ENCODE peak calls at places on chromosome 2, in seven cellular contexts. One of them, this sample, is unnamed.
A peak's percentile ranks its signal among the peaks of the same experiment; 100 is the strongest.

GRCh38 chr2:174004900-174005605 is 39.9 kb upstream of the SP3 start:
- DNase-seq in left ventricle myocardium inferior: peak; percentile 36
- DNase-seq in trophoblast cell: peak; percentile 87
- DNase-seq in gastrocnemius medialis: peak; percentile 87
- DNase-seq in thyroid gland: no peak
- DNase-seq in CD4-positive, alpha-beta memory T cell: no peak
- DNase-seq in lower lobe of right lung: no peak
- DNase-seq in this sample: no peak

GRCh38 chr2:203861197-203861596 is 6.4 kb upstream of the CTLA4 start:
- DNase-seq in left ventricle myocardium inferior: no peak
- DNase-seq in trophoblast cell: no peak
- DNase-seq in gastrocnemius medialis: no peak
- DNase-seq in thyroid gland: no peak
- DNase-seq in CD4-positive, alpha-beta memory T cell: no peak
- DNase-seq in lower lobe of right lung: no peak
- DNase-seq in this sample: peak; percentile 52

GRCh38 chr2:233033672-233034071 is 1.2 kb downstream of the NEU2 start:
- DNase-seq in left ventricle myocardium inferior: no peak
- DNase-seq in trophoblast cell: no peak
- DNase-seq in gastrocnemius medialis: no peak
- DNase-seq in thyroid gland: no peak
- DNase-seq in CD4-positive, alpha-beta memory T cell: no peak
- DNase-seq in lower lobe of right lung: no peak
- DNase-seq in this sample: no peak

GRCh38 chr2:111049792-111050640 is 70.7 kb upstream of the BCL2L11 start:
- DNase-seq in left ventricle myocardium inferior: no peak
- DNase-seq in trophoblast cell: no peak
- DNase-seq in gastrocnemius medialis: no peak
- DNase-seq in thyroid gland: no peak
- DNase-seq in CD4-positive, alpha-beta memory T cell: no peak
- DNase-seq in lower lobe of right lung: no peak
- DNase-seq in this sample: no peak

GRCh38 chr2:96116879-96117533 is 635 bp upstream of the ADRA2B start:
- DNase-seq in left ventricle myocardium inferior: peak; percentile 47
- DNase-seq in trophoblast cell: peak; percentile 33
- DNase-seq in gastrocnemius medialis: no peak
- DNase-seq in thyroid gland: peak; percentile 55
- DNase-seq in CD4-positive, alpha-beta memory T cell: peak; percentile 68
- DNase-seq in lower lobe of right lung: peak; percentile 65
- DNase-seq in this sample: peak; percentile 42

GRCh38 chr2:120853294-120854013 is 117.8 kb downstream of the GLI2 start:
- DNase-seq in left ventricle myocardium inferior: no peak
- DNase-seq in trophoblast cell: no peak
- DNase-seq in gastrocnemius medialis: no peak
- DNase-seq in thyroid gland: no peak
- DNase-seq in CD4-positive, alpha-beta memory T cell: no peak
- DNase-seq in lower lobe of right lung: no peak
- DNase-seq in this sample: no peak

GRCh38 chr2:67486041-67486796 is 89.1 kb downstream of the ETAA1 start:
- DNase-seq in left ventricle myocardium inferior: peak; percentile 24
- DNase-seq in trophoblast cell: peak; percentile 21
- DNase-seq in gastrocnemius medialis: peak; percentile 35
- DNase-seq in thyroid gland: no peak
- DNase-seq in CD4-positive, alpha-beta memory T cell: no peak
- DNase-seq in lower lobe of right lung: peak; percentile 58
- DNase-seq in this sample: no peak

GRCh38 chr2:217017788-217018187 is 157.9 kb upstream of the TNP1 start:
- DNase-seq in left ventricle myocardium inferior: no peak
- DNase-seq in trophoblast cell: no peak
- DNase-seq in gastrocnemius medialis: no peak
- DNase-seq in thyroid gland: no peak
- DNase-seq in CD4-positive, alpha-beta memory T cell: no peak
- DNase-seq in lower lobe of right lung: no peak
- DNase-seq in this sample: no peak

GRCh38 chr2:167049659-167050058 is 161.4 kb downstream of the XIRP2 start:
- DNase-seq in left ventricle myocardium inferior: no peak
- DNase-seq in trophoblast cell: no peak
- DNase-seq in gastrocnemius medialis: no peak
- DNase-seq in thyroid gland: no peak
- DNase-seq in CD4-positive, alpha-beta memory T cell: no peak
- DNase-seq in lower lobe of right lung: no peak
- DNase-seq in this sample: no peak

GRCh38 chr2:38444247-38444646 is 67.2 kb upstream of the ATL2 start:
- DNase-seq in left ventricle myocardium inferior: no peak
- DNase-seq in trophoblast cell: no peak
- DNase-seq in gastrocnemius medialis: no peak
- DNase-seq in thyroid gland: no peak
- DNase-seq in CD4-positive, alpha-beta memory T cell: no peak
- DNase-seq in lower lobe of right lung: no peak
- DNase-seq in this sample: no peak

GRCh38 chr2:128416366-128416765 is 97.7 kb upstream of the HS6ST1 start:
- DNase-seq in left ventricle myocardium inferior: no peak
- DNase-seq in trophoblast cell: no peak
- DNase-seq in gastrocnemius medialis: no peak
- DNase-seq in thyroid gland: no peak
- DNase-seq in CD4-positive, alpha-beta memory T cell: no peak
- DNase-seq in lower lobe of right lung: no peak
- DNase-seq in this sample: no peak

GRCh38 chr2:204608261-204608660 is 63.0 kb downstream of the PARD3B start:
- DNase-seq in left ventricle myocardium inferior: no peak
- DNase-seq in trophoblast cell: no peak
- DNase-seq in gastrocnemius medialis: no peak
- DNase-seq in thyroid gland: no peak
- DNase-seq in CD4-positive, alpha-beta memory T cell: no peak
- DNase-seq in lower lobe of right lung: no peak
- DNase-seq in this sample: no peak

GRCh38 chr2:114426111-114426510 is 16.3 kb upstream of the DPP10 start:
- DNase-seq in left ventricle myocardium inferior: no peak
- DNase-seq in trophoblast cell: no peak
- DNase-seq in gastrocnemius medialis: no peak
- DNase-seq in thyroid gland: peak; percentile 45
- DNase-seq in CD4-positive, alpha-beta memory T cell: no peak
- DNase-seq in lower lobe of right lung: no peak
- DNase-seq in this sample: no peak

GRCh38 chr2:50535971-50536759 is 495.8 kb downstream of the NRXN1 start:
- DNase-seq in left ventricle myocardium inferior: no peak
- DNase-seq in trophoblast cell: no peak
- DNase-seq in gastrocnemius medialis: no peak
- DNase-seq in thyroid gland: no peak
- DNase-seq in CD4-positive, alpha-beta memory T cell: no peak
- DNase-seq in lower lobe of right lung: no peak
- DNase-seq in this sample: no peak

GRCh38 chr2:181483221-181483620 is 26.0 kb downstream of the ITGA4 start:
- DNase-seq in left ventricle myocardium inferior: no peak
- DNase-seq in trophoblast cell: no peak
- DNase-seq in gastrocnemius medialis: no peak
- DNase-seq in thyroid gland: no peak
- DNase-seq in CD4-positive, alpha-beta memory T cell: no peak
- DNase-seq in lower lobe of right lung: no peak
- DNase-seq in this sample: no peak

GRCh38 chr2:74876081-74876886 is 42.4 kb downstream of the HK2 start:
- DNase-seq in left ventricle myocardium inferior: no peak
- DNase-seq in trophoblast cell: no peak
- DNase-seq in gastrocnemius medialis: peak; percentile 29
- DNase-seq in thyroid gland: peak; percentile 13
- DNase-seq in CD4-positive, alpha-beta memory T cell: peak; percentile 73
- DNase-seq in lower lobe of right lung: no peak
- DNase-seq in this sample: peak; percentile 13

GRCh38 chr2:172249986-172250385 is 147.3 kb upstream of the DLX2 start:
- DNase-seq in left ventricle myocardium inferior: no peak
- DNase-seq in trophoblast cell: no peak
- DNase-seq in gastrocnemius medialis: no peak
- DNase-seq in thyroid gland: no peak
- DNase-seq in CD4-positive, alpha-beta memory T cell: no peak
- DNase-seq in lower lobe of right lung: no peak
- DNase-seq in this sample: no peak

GRCh38 chr2:150528861-150529801 is 41.7 kb upstream of the RND3 start:
- DNase-seq in left ventricle myocardium inferior: no peak
- DNase-seq in trophoblast cell: peak; percentile 62
- DNase-seq in gastrocnemius medialis: no peak
- DNase-seq in thyroid gland: no peak
- DNase-seq in CD4-positive, alpha-beta memory T cell: no peak
- DNase-seq in lower lobe of right lung: no peak
- DNase-seq in this sample: no peak
- H3K27ac ChIP-seq in left ventricle myocardium inferior: no peak overlapping the region
- H3K27ac ChIP-seq in trophoblast cell: peak overlapping the region; percentile 21
- H3K27ac ChIP-seq in gastrocnemius medialis: no peak overlapping the region
- H3K27ac ChIP-seq in thyroid gland: no peak overlapping the region
- H3K27ac ChIP-seq in CD4-positive, alpha-beta memory T cell: no peak overlapping the region
- H3K27ac ChIP-seq in lower lobe of right lung: no peak overlapping the region
- H3K27ac ChIP-seq in this sample: no peak overlapping the region

DNA sequence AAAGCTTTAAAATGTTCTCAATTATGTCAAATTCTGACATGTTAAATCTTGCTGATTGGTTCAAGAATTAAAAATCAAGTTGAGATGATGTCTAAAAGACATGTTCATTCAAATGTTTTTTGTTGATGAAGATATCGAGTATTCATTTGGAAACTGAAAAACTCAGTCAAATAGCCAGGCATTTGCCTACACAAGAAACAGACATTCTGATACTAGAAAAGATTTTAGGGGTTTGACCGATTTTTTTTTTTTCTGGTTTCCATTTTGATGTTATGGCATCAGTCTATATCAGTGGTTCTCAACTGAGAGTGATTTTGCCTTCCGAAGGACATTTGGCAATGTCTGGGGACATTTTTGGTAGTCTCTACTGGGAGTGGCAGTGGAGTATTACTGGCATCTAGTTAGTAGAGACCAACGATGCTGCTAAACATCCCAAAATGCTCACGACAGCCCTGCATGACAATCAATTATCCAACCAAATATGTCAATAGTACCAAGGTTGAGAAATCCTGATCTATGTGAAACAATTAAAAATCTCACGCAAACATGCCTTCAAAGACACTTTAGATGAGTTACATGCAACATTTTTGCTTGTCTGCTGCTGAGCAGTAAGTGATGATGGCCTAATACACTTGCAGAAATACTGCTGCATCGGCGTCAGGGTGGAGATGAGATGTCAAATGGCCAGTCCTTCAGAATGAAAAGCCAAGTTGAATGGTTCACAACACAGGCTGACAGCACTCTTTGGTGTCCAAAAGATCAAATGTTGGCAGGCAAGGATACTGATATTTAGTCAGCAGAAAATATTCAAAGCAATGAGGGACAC is 12.5 kb downstream of the RASGRP3 start:
- DNase-seq in left ventricle myocardium inferior: no peak
- DNase-seq in trophoblast cell: no peak
- DNase-seq in gastrocnemius medialis: no peak
- DNase-seq in thyroid gland: no peak
- DNase-seq in CD4-positive, alpha-beta memory T cell: no peak
- DNase-seq in lower lobe of right lung: no peak
- DNase-seq in this sample: no peak
- H3K4me3 ChIP-seq in left ventricle myocardium inferior: no peak overlapping the region
- H3K4me3 ChIP-seq in trophoblast cell: no peak overlapping the region
- H3K4me3 ChIP-seq in gastrocnemius medialis: no peak overlapping the region
- H3K4me3 ChIP-seq in thyroid gland: no peak overlapping the region
- H3K4me3 ChIP-seq in CD4-positive, alpha-beta memory T cell: no peak overlapping the region
- H3K4me3 ChIP-seq in lower lobe of right lung: no peak overlapping the region
- H3K4me3 ChIP-seq in this sample: no peak overlapping the region

GRCh38 chr2:134396493-134396892 is 142.6 kb downstream of the MGAT5 start:
- DNase-seq in left ventricle myocardium inferior: no peak
- DNase-seq in trophoblast cell: no peak
- DNase-seq in gastrocnemius medialis: no peak
- DNase-seq in thyroid gland: no peak
- DNase-seq in CD4-positive, alpha-beta memory T cell: no peak
- DNase-seq in lower lobe of right lung: no peak
- DNase-seq in this sample: no peak

GRCh38 chr2:134397146-134397896 is 143.4 kb downstream of the MGAT5 start:
- DNase-seq in left ventricle myocardium inferior: no peak
- DNase-seq in trophoblast cell: no peak
- DNase-seq in gastrocnemius medialis: no peak
- DNase-seq in thyroid gland: no peak
- DNase-seq in CD4-positive, alpha-beta memory T cell: no peak
- DNase-seq in lower lobe of right lung: no peak
- DNase-seq in this sample: no peak

GRCh38 chr2:134401081-134401497 is 147.2 kb downstream of the MGAT5 start:
- DNase-seq in left ventricle myocardium inferior: peak; percentile 75
- DNase-seq in trophoblast cell: no peak
- DNase-seq in gastrocnemius medialis: peak; percentile 30
- DNase-seq in thyroid gland: peak; percentile 28
- DNase-seq in CD4-positive, alpha-beta memory T cell: no peak
- DNase-seq in lower lobe of right lung: no peak
- DNase-seq in this sample: no peak

GRCh38 chr2:134398300-134398699 is 144.4 kb downstream of the MGAT5 start:
- DNase-seq in left ventricle myocardium inferior: no peak
- DNase-seq in trophoblast cell: no peak
- DNase-seq in gastrocnemius medialis: no peak
- DNase-seq in thyroid gland: no peak
- DNase-seq in CD4-positive, alpha-beta memory T cell: no peak
- DNase-seq in lower lobe of right lung: no peak
- DNase-seq in this sample: no peak

DNA sequence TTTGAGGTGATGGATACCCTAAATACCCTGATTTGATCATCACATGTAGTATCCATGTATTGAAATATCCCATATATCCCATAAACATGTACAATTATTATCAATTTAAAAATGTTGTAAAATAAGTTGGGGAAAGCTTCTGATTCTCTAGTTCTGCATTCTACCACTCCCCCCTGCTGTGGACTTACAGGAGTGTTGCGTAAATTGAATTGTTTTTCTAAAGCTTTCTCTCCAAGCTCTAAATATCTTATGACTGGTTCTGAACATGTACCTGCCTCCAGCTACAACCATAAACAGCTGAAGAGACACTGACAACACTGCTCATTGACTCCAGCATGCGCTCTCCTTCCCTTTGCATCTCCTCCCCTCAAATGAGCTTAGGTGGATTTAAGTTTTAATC is 145.2 kb downstream of the MGAT5 start:
- DNase-seq in left ventricle myocardium inferior: no peak
- DNase-seq in trophoblast cell: no peak
- DNase-seq in gastrocnemius medialis: no peak
- DNase-seq in thyroid gland: no peak
- DNase-seq in CD4-positive, alpha-beta memory T cell: no peak
- DNase-seq in lower lobe of right lung: no peak
- DNase-seq in this sample: no peak
- H3K27ac ChIP-seq in left ventricle myocardium inferior: no peak overlapping the region
- H3K27ac ChIP-seq in trophoblast cell: no peak overlapping the region
- H3K27ac ChIP-seq in gastrocnemius medialis: no peak overlapping the region
- H3K27ac ChIP-seq in thyroid gland: no peak overlapping the region
- H3K27ac ChIP-seq in CD4-positive, alpha-beta memory T cell: no peak overlapping the region
- H3K27ac ChIP-seq in lower lobe of right lung: no peak overlapping the region
- H3K27ac ChIP-seq in this sample: no peak overlapping the region

DNA sequence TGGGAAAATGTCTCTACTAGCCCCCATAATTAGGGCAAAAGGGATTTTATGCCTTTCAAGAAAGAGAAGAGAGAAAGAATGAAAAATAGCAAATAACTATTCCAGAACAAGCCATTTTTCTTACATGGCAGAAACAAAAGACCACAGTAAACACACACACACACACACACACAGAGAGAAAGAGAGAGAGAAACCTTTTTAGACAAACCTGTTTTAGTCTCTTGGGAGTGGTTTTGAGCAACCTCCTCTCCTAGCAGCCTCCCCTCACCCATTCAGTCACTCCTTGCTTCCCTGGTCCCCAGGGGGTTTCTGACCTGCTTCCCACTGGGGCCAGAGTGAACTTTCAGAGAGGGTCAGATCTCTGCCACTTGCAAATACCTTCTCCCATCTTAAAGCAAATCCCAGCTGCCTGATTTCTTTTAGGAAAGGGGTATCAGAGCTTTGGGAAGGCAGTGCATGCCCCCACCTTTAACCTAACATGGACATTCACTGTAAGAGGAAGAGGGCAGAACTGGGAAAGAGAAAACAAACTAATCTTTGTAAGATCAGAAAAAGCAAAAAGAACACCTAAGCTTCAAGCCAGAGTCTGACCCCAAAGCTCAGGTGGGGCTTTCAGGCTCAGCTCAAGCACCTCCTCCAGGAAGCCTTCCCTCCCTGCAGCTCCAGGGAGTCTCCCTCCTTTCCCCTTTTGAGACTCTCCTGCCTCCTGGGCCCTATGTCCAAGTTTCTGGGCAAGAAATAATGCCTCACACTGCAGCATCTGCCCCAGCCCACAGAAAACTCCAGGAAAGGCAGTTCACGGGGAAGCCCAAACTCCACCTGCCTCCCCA is 2.8 kb downstream of the SDC1 start:
- DNase-seq in left ventricle myocardium inferior: no peak
- DNase-seq in trophoblast cell: no peak
- DNase-seq in gastrocnemius medialis: no peak
- DNase-seq in thyroid gland: no peak
- DNase-seq in CD4-positive, alpha-beta memory T cell: no peak
- DNase-seq in lower lobe of right lung: no peak
- DNase-seq in this sample: no peak
- H3K4me3 ChIP-seq in left ventricle myocardium inferior: no peak overlapping the region
- H3K4me3 ChIP-seq in trophoblast cell: no peak overlapping the region
- H3K4me3 ChIP-seq in gastrocnemius medialis: no peak overlapping the region
- H3K4me3 ChIP-seq in thyroid gland: no peak overlapping the region
- H3K4me3 ChIP-seq in CD4-positive, alpha-beta memory T cell: no peak overlapping the region
- H3K4me3 ChIP-seq in lower lobe of right lung: peak overlapping the region; percentile 70
- H3K4me3 ChIP-seq in this sample: no peak overlapping the region

This sample was measured in CD4-positive, CD25-positive, alpha-beta regulatory T cell.